ENCODE peak calls at places on chromosome 13, in nine cellular contexts. One of them, this sample, is unnamed.

GRCh38 chr13:26964278-26965057 is 203.9 kb upstream of the GPR12 start:
- DNase-seq in PC-9: no peak
- DNase-seq in SK-N-SH: no peak
- DNase-seq in neural progenitor cell: no peak
- DNase-seq in astrocyte: peak; percentile 59
- DNase-seq in activated CD8-positive, alpha-beta T cell treated with anti-CD3 and anti-CD28 coated beads for 36 hours: no peak
- DNase-seq in D721Med: no peak
- DNase-seq in lower lobe of right lung: no peak
- DNase-seq in colonic mucosa: no peak
- DNase-seq in this sample: no peak

GRCh38 chr13:26019881-26020535 is 31.8 kb downstream of the SHISA2 start:
- DNase-seq in lower lobe of right lung: no peak
- DNase-seq in PC-9: peak; percentile 68
- DNase-seq in activated CD8-positive, alpha-beta T cell treated with anti-CD3 and anti-CD28 coated beads for 36 hours: no peak
- DNase-seq in SK-N-SH: no peak
- DNase-seq in colonic mucosa: no peak
- DNase-seq in D721Med: no peak
- DNase-seq in astrocyte: peak; percentile 91
- DNase-seq in neural progenitor cell: no peak
- DNase-seq in this sample: no peak

GRCh38 chr13:75759531-75759930 is 123.4 kb downstream of the LMO7 start:
- DNase-seq in colonic mucosa: no peak
- DNase-seq in SK-N-SH: no peak
- DNase-seq in neural progenitor cell: no peak
- DNase-seq in activated CD8-positive, alpha-beta T cell treated with anti-CD3 and anti-CD28 coated beads for 36 hours: no peak
- DNase-seq in lower lobe of right lung: no peak
- DNase-seq in astrocyte: no peak
- DNase-seq in D721Med: no peak
- DNase-seq in PC-9: no peak
- DNase-seq in this sample: no peak

GRCh38 chr13:36323951-36324566 is 22.1 kb downstream of the SPART start:
- DNase-seq in astrocyte: peak; percentile 53
- DNase-seq in activated CD8-positive, alpha-beta T cell treated with anti-CD3 and anti-CD28 coated beads for 36 hours: no peak
- DNase-seq in PC-9: no peak
- DNase-seq in neural progenitor cell: no peak
- DNase-seq in D721Med: no peak
- DNase-seq in SK-N-SH: no peak
- DNase-seq in lower lobe of right lung: no peak
- DNase-seq in colonic mucosa: no peak
- DNase-seq in this sample: peak; percentile 67

GRCh38 chr13:21310220-21310619 is 133.8 kb downstream of the MRPL57 start:
- DNase-seq in neural progenitor cell: no peak
- DNase-seq in D721Med: no peak
- DNase-seq in colonic mucosa: no peak
- DNase-seq in lower lobe of right lung: no peak
- DNase-seq in activated CD8-positive, alpha-beta T cell treated with anti-CD3 and anti-CD28 coated beads for 36 hours: no peak
- DNase-seq in astrocyte: peak; percentile 56
- DNase-seq in SK-N-SH: no peak
- DNase-seq in PC-9: peak; percentile 80
- DNase-seq in this sample: no peak

GRCh38 chr13:112994084-112994780 is 25.2 kb downstream of the MCF2L start:
- DNase-seq in PC-9: no peak
- DNase-seq in colonic mucosa: no peak
- DNase-seq in lower lobe of right lung: peak; percentile 43
- DNase-seq in SK-N-SH: no peak
- DNase-seq in neural progenitor cell: no peak
- DNase-seq in astrocyte: no peak
- DNase-seq in activated CD8-positive, alpha-beta T cell treated with anti-CD3 and anti-CD28 coated beads for 36 hours: no peak
- DNase-seq in D721Med: no peak
- DNase-seq in this sample: no peak

GRCh38 chr13:102003848-102004570 is 397.8 kb downstream of the FGF14 start:
- DNase-seq in lower lobe of right lung: no peak
- DNase-seq in neural progenitor cell: no peak
- DNase-seq in astrocyte: no peak
- DNase-seq in PC-9: peak; percentile 1
- DNase-seq in colonic mucosa: no peak
- DNase-seq in activated CD8-positive, alpha-beta T cell treated with anti-CD3 and anti-CD28 coated beads for 36 hours: no peak
- DNase-seq in SK-N-SH: no peak
- DNase-seq in D721Med: no peak
- DNase-seq in this sample: no peak

GRCh38 chr13:76703621-76704020 is 182.6 kb downstream of the KCTD12 start:
- DNase-seq in D721Med: no peak
- DNase-seq in colonic mucosa: no peak
- DNase-seq in SK-N-SH: no peak
- DNase-seq in activated CD8-positive, alpha-beta T cell treated with anti-CD3 and anti-CD28 coated beads for 36 hours: no peak
- DNase-seq in lower lobe of right lung: no peak
- DNase-seq in PC-9: no peak
- DNase-seq in astrocyte: no peak
- DNase-seq in neural progenitor cell: no peak
- DNase-seq in this sample: no peak

GRCh38 chr13:33918199-33918932 is 100.4 kb downstream of the RFC3 start:
- DNase-seq in SK-N-SH: no peak
- DNase-seq in activated CD8-positive, alpha-beta T cell treated with anti-CD3 and anti-CD28 coated beads for 36 hours: no peak
- DNase-seq in colonic mucosa: no peak
- DNase-seq in PC-9: peak; percentile 71
- DNase-seq in astrocyte: peak; percentile 75
- DNase-seq in neural progenitor cell: peak; percentile 10
- DNase-seq in D721Med: no peak
- DNase-seq in lower lobe of right lung: no peak
- DNase-seq in this sample: no peak

GRCh38 chr13:56335775-56336174 is 804.9 kb upstream of the PRR20A start:
- DNase-seq in neural progenitor cell: no peak
- DNase-seq in PC-9: no peak
- DNase-seq in astrocyte: no peak
- DNase-seq in SK-N-SH: no peak
- DNase-seq in activated CD8-positive, alpha-beta T cell treated with anti-CD3 and anti-CD28 coated beads for 36 hours: no peak
- DNase-seq in lower lobe of right lung: no peak
- DNase-seq in colonic mucosa: no peak
- DNase-seq in D721Med: no peak
- DNase-seq in this sample: no peak

GRCh38 chr13:113566227-113566561 is 18.4 kb upstream of the TFDP1 start:
- DNase-seq in PC-9: no peak
- DNase-seq in D721Med: no peak
- DNase-seq in neural progenitor cell: no peak
- DNase-seq in astrocyte: no peak
- DNase-seq in colonic mucosa: peak; percentile 5
- DNase-seq in SK-N-SH: no peak
- DNase-seq in activated CD8-positive, alpha-beta T cell treated with anti-CD3 and anti-CD28 coated beads for 36 hours: no peak
- DNase-seq in lower lobe of right lung: peak; percentile 10
- DNase-seq in this sample: no peak

GRCh38 chr13:99009987-99010551 is 32.2 kb upstream of the DOCK9 start:
- DNase-seq in lower lobe of right lung: no peak
- DNase-seq in astrocyte: no peak
- DNase-seq in PC-9: no peak
- DNase-seq in SK-N-SH: no peak
- DNase-seq in colonic mucosa: no peak
- DNase-seq in neural progenitor cell: no peak
- DNase-seq in activated CD8-positive, alpha-beta T cell treated with anti-CD3 and anti-CD28 coated beads for 36 hours: no peak
- DNase-seq in D721Med: no peak
- DNase-seq in this sample: no peak

GRCh38 chr13:112875627-112876026 is 93.4 kb upstream of the MCF2L start:
- DNase-seq in PC-9: no peak
- DNase-seq in SK-N-SH: no peak
- DNase-seq in neural progenitor cell: no peak
- DNase-seq in astrocyte: no peak
- DNase-seq in colonic mucosa: no peak
- DNase-seq in lower lobe of right lung: peak; percentile 43
- DNase-seq in activated CD8-positive, alpha-beta T cell treated with anti-CD3 and anti-CD28 coated beads for 36 hours: no peak
- DNase-seq in D721Med: no peak
- DNase-seq in this sample: peak; percentile 20

GRCh38 chr13:99354371-99354951 is 47.3 kb upstream of the GPR183 start:
- DNase-seq in astrocyte: no peak
- DNase-seq in lower lobe of right lung: no peak
- DNase-seq in neural progenitor cell: no peak
- DNase-seq in activated CD8-positive, alpha-beta T cell treated with anti-CD3 and anti-CD28 coated beads for 36 hours: peak; percentile 54
- DNase-seq in SK-N-SH: no peak
- DNase-seq in colonic mucosa: no peak
- DNase-seq in D721Med: no peak
- DNase-seq in PC-9: no peak
- DNase-seq in this sample: no peak

GRCh38 chr13:24232037-24232436 is 71.5 kb downstream of the SPATA13 start:
- DNase-seq in activated CD8-positive, alpha-beta T cell treated with anti-CD3 and anti-CD28 coated beads for 36 hours: no peak
- DNase-seq in PC-9: no peak
- DNase-seq in astrocyte: no peak
- DNase-seq in SK-N-SH: no peak
- DNase-seq in neural progenitor cell: no peak
- DNase-seq in colonic mucosa: peak; percentile 40
- DNase-seq in lower lobe of right lung: no peak
- DNase-seq in D721Med: no peak
- DNase-seq in this sample: no peak

GRCh38 chr13:88979465-88980180 is 1308.5 kb downstream of the SLITRK5 start:
- DNase-seq in neural progenitor cell: no peak
- DNase-seq in PC-9: no peak
- DNase-seq in SK-N-SH: peak; percentile 6
- DNase-seq in activated CD8-positive, alpha-beta T cell treated with anti-CD3 and anti-CD28 coated beads for 36 hours: no peak
- DNase-seq in D721Med: no peak
- DNase-seq in lower lobe of right lung: no peak
- DNase-seq in colonic mucosa: no peak
- DNase-seq in astrocyte: peak; percentile 0
- DNase-seq in this sample: no peak

GRCh38 chr13:28357846-28358496 is 137.0 kb downstream of the FLT1 start:
- DNase-seq in neural progenitor cell: no peak
- DNase-seq in PC-9: no peak
- DNase-seq in lower lobe of right lung: no peak
- DNase-seq in astrocyte: no peak
- DNase-seq in D721Med: no peak
- DNase-seq in SK-N-SH: no peak
- DNase-seq in colonic mucosa: no peak
- DNase-seq in activated CD8-positive, alpha-beta T cell treated with anti-CD3 and anti-CD28 coated beads for 36 hours: peak; percentile 20
- DNase-seq in this sample: no peak

GRCh38 chr13:70384156-70384555 is 275.9 kb upstream of the KLHL1 start:
- DNase-seq in astrocyte: no peak
- DNase-seq in neural progenitor cell: no peak
- DNase-seq in colonic mucosa: no peak
- DNase-seq in PC-9: no peak
- DNase-seq in lower lobe of right lung: no peak
- DNase-seq in SK-N-SH: no peak
- DNase-seq in activated CD8-positive, alpha-beta T cell treated with anti-CD3 and anti-CD28 coated beads for 36 hours: no peak
- DNase-seq in D721Med: no peak
- DNase-seq in this sample: no peak

GRCh38 chr13:37429976-37430375 is 168.6 kb downstream of the POSTN start:
- DNase-seq in PC-9: no peak
- DNase-seq in lower lobe of right lung: no peak
- DNase-seq in activated CD8-positive, alpha-beta T cell treated with anti-CD3 and anti-CD28 coated beads for 36 hours: no peak
- DNase-seq in D721Med: no peak
- DNase-seq in neural progenitor cell: no peak
- DNase-seq in astrocyte: peak; percentile 82
- DNase-seq in colonic mucosa: no peak
- DNase-seq in SK-N-SH: no peak
- DNase-seq in this sample: no peak

GRCh38 chr13:37427843-37428494 is 170.6 kb downstream of the POSTN start:
- DNase-seq in astrocyte: no peak
- DNase-seq in activated CD8-positive, alpha-beta T cell treated with anti-CD3 and anti-CD28 coated beads for 36 hours: no peak
- DNase-seq in colonic mucosa: no peak
- DNase-seq in PC-9: no peak
- DNase-seq in D721Med: no peak
- DNase-seq in SK-N-SH: no peak
- DNase-seq in neural progenitor cell: no peak
- DNase-seq in lower lobe of right lung: no peak
- DNase-seq in this sample: no peak
- TF ChIP-seq CTCF in astrocyte: no peak
- TF ChIP-seq CTCF in activated CD8-positive, alpha-beta T cell treated with anti-CD3 and anti-CD28 coated beads for 36 hours: no peak
- TF ChIP-seq CTCF in colonic mucosa: no peak
- TF ChIP-seq CTCF in PC-9: no peak
- TF ChIP-seq CTCF in D721Med: peak; percentile 4
- TF ChIP-seq CTCF in SK-N-SH: peak; percentile 28
- TF ChIP-seq CTCF in neural progenitor cell: peak; percentile 36
- TF ChIP-seq CTCF in lower lobe of right lung: no peak
- TF ChIP-seq CTCF in this sample: peak; percentile 72

GRCh38 chr13:42660367-42660965 is 86.5 kb downstream of the TNFSF11 start:
- DNase-seq in activated CD8-positive, alpha-beta T cell treated with anti-CD3 and anti-CD28 coated beads for 36 hours: no peak
- DNase-seq in D721Med: no peak
- DNase-seq in colonic mucosa: no peak
- DNase-seq in lower lobe of right lung: no peak
- DNase-seq in PC-9: no peak
- DNase-seq in SK-N-SH: no peak
- DNase-seq in neural progenitor cell: no peak
- DNase-seq in astrocyte: no peak
- DNase-seq in this sample: no peak
- TF ChIP-seq CTCF in activated CD8-positive, alpha-beta T cell treated with anti-CD3 and anti-CD28 coated beads for 36 hours: no peak
- TF ChIP-seq CTCF in D721Med: peak; percentile 8
- TF ChIP-seq CTCF in colonic mucosa: no peak
- TF ChIP-seq CTCF in lower lobe of right lung: no peak
- TF ChIP-seq CTCF in PC-9: peak; percentile 49
- TF ChIP-seq CTCF in SK-N-SH: peak; percentile 64
- TF ChIP-seq CTCF in neural progenitor cell: no peak
- TF ChIP-seq CTCF in astrocyte: peak; percentile 28
- TF ChIP-seq CTCF in this sample: no peak

GRCh38 chr13:93418398-93418797 is 191.8 kb downstream of the GPC6 start:
- DNase-seq in astrocyte: no peak
- DNase-seq in PC-9: no peak
- DNase-seq in activated CD8-positive, alpha-beta T cell treated with anti-CD3 and anti-CD28 coated beads for 36 hours: no peak
- DNase-seq in neural progenitor cell: no peak
- DNase-seq in lower lobe of right lung: no peak
- DNase-seq in SK-N-SH: no peak
- DNase-seq in colonic mucosa: no peak
- DNase-seq in D721Med: no peak
- DNase-seq in this sample: no peak
- TF ChIP-seq CTCF in astrocyte: no peak
- TF ChIP-seq CTCF in PC-9: no peak
- TF ChIP-seq CTCF in activated CD8-positive, alpha-beta T cell treated with anti-CD3 and anti-CD28 coated beads for 36 hours: no peak
- TF ChIP-seq CTCF in neural progenitor cell: no peak
- TF ChIP-seq CTCF in lower lobe of right lung: no peak
- TF ChIP-seq CTCF in SK-N-SH: no peak
- TF ChIP-seq CTCF in colonic mucosa: no peak
- TF ChIP-seq CTCF in D721Med: no peak
- TF ChIP-seq CTCF in this sample: no peak

GRCh38 chr13:110557082-110557481 is 4.4 kb downstream of the RAB20 start:
- DNase-seq in SK-N-SH: no peak
- DNase-seq in lower lobe of right lung: no peak
- DNase-seq in colonic mucosa: no peak
- DNase-seq in PC-9: no peak
- DNase-seq in D721Med: no peak
- DNase-seq in neural progenitor cell: no peak
- DNase-seq in activated CD8-positive, alpha-beta T cell treated with anti-CD3 and anti-CD28 coated beads for 36 hours: no peak
- DNase-seq in astrocyte: no peak
- DNase-seq in this sample: no peak

GRCh38 chr13:110554227-110554836 is 7.2 kb downstream of the RAB20 start:
- DNase-seq in SK-N-SH: no peak
- DNase-seq in colonic mucosa: no peak
- DNase-seq in D721Med: no peak
- DNase-seq in astrocyte: no peak
- DNase-seq in neural progenitor cell: no peak
- DNase-seq in PC-9: no peak
- DNase-seq in activated CD8-positive, alpha-beta T cell treated with anti-CD3 and anti-CD28 coated beads for 36 hours: no peak
- DNase-seq in lower lobe of right lung: no peak
- DNase-seq in this sample: no peak

GRCh38 chr13:110556224-110556606 is 5.3 kb downstream of the RAB20 start:
- DNase-seq in colonic mucosa: no peak
- DNase-seq in PC-9: peak; percentile 83
- DNase-seq in D721Med: no peak
- DNase-seq in neural progenitor cell: no peak
- DNase-seq in lower lobe of right lung: no peak
- DNase-seq in activated CD8-positive, alpha-beta T cell treated with anti-CD3 and anti-CD28 coated beads for 36 hours: no peak
- DNase-seq in astrocyte: no peak
- DNase-seq in SK-N-SH: no peak
- DNase-seq in this sample: no peak

GRCh38 chr13:110554946-110555345 is 6.6 kb downstream of the RAB20 start:
- DNase-seq in PC-9: no peak
- DNase-seq in colonic mucosa: no peak
- DNase-seq in SK-N-SH: no peak
- DNase-seq in neural progenitor cell: no peak
- DNase-seq in activated CD8-positive, alpha-beta T cell treated with anti-CD3 and anti-CD28 coated beads for 36 hours: no peak
- DNase-seq in D721Med: no peak
- DNase-seq in astrocyte: no peak
- DNase-seq in lower lobe of right lung: no peak
- DNase-seq in this sample: no peak

GRCh38 chr13:110555601-110556223 is 5.8 kb downstream of the RAB20 start:
- DNase-seq in neural progenitor cell: no peak
- DNase-seq in D721Med: no peak
- DNase-seq in colonic mucosa: peak; percentile 71
- DNase-seq in astrocyte: no peak
- DNase-seq in lower lobe of right lung: no peak
- DNase-seq in PC-9: peak; percentile 93
- DNase-seq in SK-N-SH: no peak
- DNase-seq in activated CD8-positive, alpha-beta T cell treated with anti-CD3 and anti-CD28 coated beads for 36 hours: no peak
- DNase-seq in this sample: no peak
- TF ChIP-seq CTCF in neural progenitor cell: no peak
- TF ChIP-seq CTCF in D721Med: no peak
- TF ChIP-seq CTCF in colonic mucosa: no peak
- TF ChIP-seq CTCF in astrocyte: no peak
- TF ChIP-seq CTCF in lower lobe of right lung: no peak
- TF ChIP-seq CTCF in PC-9: no peak
- TF ChIP-seq CTCF in SK-N-SH: no peak
- TF ChIP-seq CTCF in activated CD8-positive, alpha-beta T cell treated with anti-CD3 and anti-CD28 coated beads for 36 hours: no peak
- TF ChIP-seq CTCF in this sample: no peak

This sample was measured in endodermal cell.